ENCODE peak calls at places on chromosomes 6 and 20, in four cellular contexts. A, R, O and P are unnamed samples.

GRCh38 chr6:14380421-14380820 is 262.8 kb downstream of the CD83 start:
- DNase-seq in A (no peak), R (no peak), O (no peak), P (no peak)

GRCh38 chr20:430091-430999 is 22.2 kb downstream of the RBCK1 start:
- DNase-seq in A (no peak), R (no peak), O (no peak), P (no peak)

GRCh38 chr6:106519460-106520394 is 109.6 kb downstream of the RTN4IP1 start:
- DNase-seq in A (no peak), R (peak; percentile 100), O (no peak), P (no peak)

GRCh38 chr20:3735768-3736167 is 3.3 kb downstream of the HSPA12B start:
- DNase-seq in A (no peak), R (no peak), O (no peak), P (no peak)

GRCh38 chr6:142903806-142904205 is 41.2 kb downstream of the HIVEP2 start:
- DNase-seq in A (no peak), R (peak; percentile 53), O (no peak), P (no peak)

GRCh38 chr6:9401936-9402335 is 966.6 kb upstream of the SLC35B3 start:
- DNase-seq in A (no peak), R (peak; percentile 8), O (no peak), P (no peak)

GRCh38 chr6:20688710-20689500 is 154.6 kb downstream of the CDKAL1 start:
- DNase-seq in A (no peak), R (peak; percentile 74), O (no peak), P (no peak)

GRCh38 chr6:13853871-13854270 is 39.5 kb upstream of the MCUR1 start:
- DNase-seq in A (no peak), R (no peak), O (no peak), P (no peak)

GRCh38 chr6:22421187-22421586 is 124.4 kb upstream of the PRL start:
- DNase-seq in A (no peak), R (peak; percentile 53), O (no peak), P (no peak)

GRCh38 chr6:45586216-45587171 is 208.8 kb upstream of the SUPT3H start:
- DNase-seq in A (no peak), R (no peak), O (no peak), P (no peak)

GRCh38 chr6:37759221-37760154 is 60.0 kb upstream of the ZFAND3 start:
- DNase-seq in A (no peak), R (no peak), O (no peak), P (no peak)

GRCh38 chr6:23228439-23229024 is 659.2 kb downstream of the HDGFL1 start:
- DNase-seq in A (no peak), R (no peak), O (no peak), P (no peak)

GRCh38 chr20:13301596-13301995 is 80.5 kb downstream of the ISM1 start:
- DNase-seq in A (no peak), R (no peak), O (no peak), P (no peak)

GRCh38 chr20:13299401-13299800 is 78.3 kb downstream of the ISM1 start:
- DNase-seq in A (no peak), R (no peak), O (no peak), P (no peak)

GRCh38 chr20:13307562-13308163 is 86.6 kb downstream of the ISM1 start:
- DNase-seq in A (no peak), R (no peak), O (no peak), P (no peak)

GRCh38 chr20:13298692-13299373 is 77.8 kb downstream of the ISM1 start:
- DNase-seq in A (no peak), R (no peak), O (no peak), P (no peak)

GRCh38 chr20:13302647-13303425 is 81.8 kb downstream of the ISM1 start:
- DNase-seq in A (no peak), R (peak; percentile 17), O (peak; percentile 21), P (no peak)
- TF ChIP-seq CTCF in A (peak; percentile 57), R (peak; percentile 71), O (peak; percentile 75), P (peak; percentile 66)

GRCh38 chr20:10217517-10218410 is 866 bp upstream of the SNAP25 start:
- DNase-seq in A (no peak), R (peak; percentile 97), O (peak; percentile 65), P (no peak)

GRCh38 chr20:10218536-10219451 is at the start of gene SNAP25:
- DNase-seq in A (no peak), R (peak; percentile 93), O (peak; percentile 71), P (no peak)

GRCh38 chr20:10221022-10221421 is 2.4 kb downstream of the SNAP25 start:
- DNase-seq in A (no peak), R (no peak), O (no peak), P (no peak)

GRCh38 chr20:10219993-10220750 is 1.5 kb downstream of the SNAP25 start:
- DNase-seq in A (no peak), R (no peak), O (no peak), P (no peak)

GRCh38 chr20:10219452-10219791 is 792 bp downstream of the SNAP25 start:
- DNase-seq in A (peak; percentile 66), R (peak; percentile 62), O (peak; percentile 78), P (no peak)
- TF ChIP-seq CTCF in A (no peak), R (no peak), O (no peak), P (no peak)

GRCh38 chr6:73803562-73804221 is 107.7 kb downstream of the CD109 start:
- DNase-seq in A (no peak), R (peak; percentile 95), O (peak; percentile 72), P (no peak)
- TF ChIP-seq CTCF in A (peak; percentile 11), R (peak; percentile 69), O (peak; percentile 57), P (peak; percentile 48)

DNA sequence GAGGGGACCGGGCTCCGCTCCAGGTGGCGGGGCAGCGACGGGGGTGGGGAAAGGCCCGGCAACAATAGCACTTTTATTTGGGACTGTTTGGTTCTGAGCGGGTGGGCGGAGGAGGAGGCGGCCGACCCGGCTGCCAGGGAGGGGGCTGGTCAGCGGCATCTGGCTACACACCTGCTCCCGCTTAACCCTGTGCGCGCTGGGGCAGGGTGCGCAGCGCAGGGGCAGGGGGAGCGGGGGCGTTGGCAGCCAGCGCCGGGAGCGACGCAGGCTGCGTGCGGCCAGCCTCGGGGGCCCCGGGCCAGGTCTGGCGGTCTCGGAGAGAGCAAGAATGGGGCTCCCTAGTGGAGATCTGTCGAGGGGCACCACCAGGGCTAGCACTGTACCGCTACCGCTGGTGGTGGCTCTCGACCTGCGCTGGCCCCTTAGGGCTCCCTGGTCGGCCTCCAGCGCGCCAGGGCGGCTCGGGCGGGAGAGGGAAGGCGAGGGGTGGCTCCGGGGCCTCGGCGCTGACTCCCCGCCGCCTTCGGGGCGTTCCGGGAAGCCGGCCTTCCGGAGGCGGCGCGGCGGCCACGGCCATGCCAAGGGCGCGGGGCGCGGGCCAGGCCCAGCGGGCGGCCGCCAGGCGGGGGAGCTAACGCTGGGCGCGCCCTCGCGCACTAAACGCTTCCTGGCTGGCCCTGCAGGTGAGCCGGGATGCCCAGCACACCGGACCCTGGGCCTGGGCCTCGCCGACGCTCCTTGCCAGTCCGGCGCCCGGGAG is 92.4 kb downstream of the NCR2 start:
- DNase-seq in A (peak; percentile 64), R (no peak), O (no peak), P (no peak)
- TF ChIP-seq CTCF in A (peak; percentile 16), R (no peak), O (no peak), P (no peak)